ENCODE peak calls at places on chromosomes 4 and X, in five cellular contexts. Y, N, T, F and Q are unnamed samples.

GRCh38 chr4:2177443-2178093 is 64.4 kb downstream of the HAUS3 start:
- DNase-seq in T (no peak), Y (no peak), N (no peak), F (no peak), Q (no peak)

GRCh38 chr4:31169851-31170250 is 449.7 kb downstream of the PCDH7 start:
- DNase-seq in F (no peak), N (no peak), T (no peak), Y (no peak), Q (no peak)

GRCh38 chr4:128502818-128503527 is 215.4 kb upstream of the PGRMC2 start:
- DNase-seq in N (no peak), F (no peak), Y (no peak), T (no peak), Q (no peak)

GRCh38 chrX:52341493-52341892 is 27.3 kb upstream of the XAGE2 start:
- DNase-seq in Y (no peak), F (no peak), N (no peak), T (no peak), Q (no peak)

GRCh38 chrX:12210196-12210815 is 72.0 kb downstream of the FRMPD4 start:
- DNase-seq in N (no peak), Y (no peak), F (no peak), T (no peak), Q (no peak)

GRCh38 chrX:74421181-74422028 is at the start of gene SLC16A2:
- DNase-seq in Y (peak), T (peak), N (peak), F (peak), Q (no peak)

GRCh38 chr4:103002551-103002950 is 17.0 kb downstream of the SLC9B1 start:
- DNase-seq in F (no peak), Y (no peak), T (no peak), N (no peak), Q (no peak)

GRCh38 chrX:103734125-103734760 is 23.5 kb downstream of the TMEM31 start:
- DNase-seq in N (no peak), F (no peak), Y (no peak), T (peak), Q (no peak)

GRCh38 chr4:77110707-77111106 is 34.9 kb upstream of the CCNI start:
- DNase-seq in F (no peak), T (no peak), Y (no peak), N (no peak), Q (no peak)

GRCh38 chrX:20435913-20436312 is 169.2 kb upstream of the RPS6KA3 start:
- DNase-seq in Y (no peak), T (no peak), F (no peak), N (no peak), Q (no peak)

GRCh38 chrX:22196151-22196550 is 76.6 kb upstream of the CBLL2 start:
- DNase-seq in N (no peak), Y (no peak), F (no peak), T (no peak), Q (no peak)

GRCh38 chr4:140296871-140297570 is 76.4 kb upstream of the SCOC start:
- DNase-seq in Y (no peak), F (no peak), N (no peak), T (no peak), Q (no peak)

GRCh38 chr4:28310926-28311325 is 1450.3 kb downstream of the STIM2 start:
- DNase-seq in F (no peak), N (no peak), T (no peak), Y (no peak), Q (no peak)

GRCh38 chr4:151144329-151145072 is 45.1 kb downstream of the RPS3A start:
- DNase-seq in F (no peak), T (no peak), N (no peak), Y (no peak), Q (no peak)

GRCh38 chr4:18540349-18540748 is 518.8 kb upstream of the LCORL start:
- DNase-seq in N (no peak), Y (no peak), F (no peak), T (no peak), Q (no peak)

GRCh38 chr4:3246458-3247398 is 2.2 kb upstream of the MSANTD1 start:
- DNase-seq in T (no peak), Y (no peak), N (no peak), F (no peak), Q (no peak)

GRCh38 chr4:64564126-64564525 is 154.9 kb upstream of the TECRL start:
- DNase-seq in T (no peak), N (no peak), F (no peak), Y (no peak), Q (no peak)

GRCh38 chr4:8652181-8653078 is 59.9 kb downstream of the CPZ start:
- DNase-seq in Y (no peak), N (no peak), F (no peak), T (no peak), Q (no peak)

GRCh38 chrX:32451954-32452518 is 759.3 kb downstream of the DMD start:
- DNase-seq in T (no peak), F (no peak), N (no peak), Y (no peak), Q (no peak)

GRCh38 chr4:152680988-152681731 is 1.4 kb upstream of the TMEM154 start:
- DNase-seq in N (no peak), F (no peak), T (no peak), Y (no peak), Q (no peak)

GRCh38 chr4:10087152-10087791 is 29.3 kb downstream of the WDR1 start:
- DNase-seq in N (no peak), T (no peak), Y (peak), F (no peak), Q (no peak)

GRCh38 chr4:182829196-182829595 is 88.0 kb downstream of the DCTD start:
- DNase-seq in Y (no peak), N (no peak), F (no peak), T (no peak), Q (no peak)

GRCh38 chr4:150582881-150583286 is 933 bp downstream of the MAB21L2 start:
- DNase-seq in F (no peak), N (peak), T (no peak), Y (no peak), Q (no peak)